ENCODE peak calls at places on chromosomes 1 and 21, in seven cellular contexts. L is activated CD4-positive, CD25-positive, alpha-beta regulatory T cell; G is foreskin fibroblast; H is neuronal stem cell; S is DMS153; C is effector CD8-positive, alpha-beta T cell; D is B cell. R is an unnamed sample.

GRCh38 chr1:170886460-170886859 is 48.9 kb upstream of the MROH9 start:
- DNase-seq in C (no peak), G (no peak), L (no peak), D (no peak), S (no peak), H (no peak), R (no peak)

GRCh38 chr21:14453964-14454641 is 71.2 kb upstream of the HSPA13 start:
- DNase-seq in D (no peak), G (no peak), S (no peak), C (no peak), L (no peak), H (no peak), R (no peak)

GRCh38 chr1:8910914-8911313 is 32.4 kb upstream of the ENO1 start:
- DNase-seq in L (no peak), H (no peak), D (no peak), C (no peak), G (peak; percentile 25), S (peak; percentile 81), R (no peak)

GRCh38 chr1:11053758-11054137 is 6.1 kb downstream of the SRM start:
- DNase-seq in G (peak; percentile 64), S (no peak), H (no peak), C (no peak), L (no peak), D (peak; percentile 30), R (peak; percentile 19)

GRCh38 chr1:246155923-246156322 is 351.2 kb downstream of the SMYD3 start:
- DNase-seq in C (no peak), H (no peak), D (no peak), S (no peak), L (no peak), G (peak; percentile 74), R (no peak)

GRCh38 chr21:14977814-14978213 is 87.0 kb downstream of the NRIP1 start:
- DNase-seq in H (no peak), D (no peak), C (no peak), L (no peak), S (no peak), G (no peak), R (no peak)

GRCh38 chr1:15938628-15939161 is 37.2 kb downstream of the ZBTB17 start:
- DNase-seq in L (no peak), D (no peak), C (no peak), S (no peak), G (no peak), H (no peak), R (no peak)

GRCh38 chr1:25550155-25550506 is 6.7 kb downstream of the LDLRAP1 start:
- DNase-seq in D (no peak), S (no peak), G (peak; percentile 34), C (no peak), H (no peak), L (no peak), R (no peak)

GRCh38 chr1:205493241-205494085 is 11.0 kb upstream of the CDK18 start:
- DNase-seq in H (no peak), C (no peak), D (no peak), G (peak; percentile 66), L (no peak), S (no peak), R (peak; percentile 34)

GRCh38 chr1:11562664-11563063 is 83.7 kb downstream of the DISP3 start:
- DNase-seq in L (no peak), G (no peak), S (no peak), C (no peak), D (no peak), H (no peak), R (no peak)

GRCh38 chr1:228849011-228849541 is 113.8 kb downstream of the RHOU start:
- DNase-seq in C (no peak), S (peak; percentile 61), L (no peak), D (no peak), H (no peak), G (no peak), R (no peak)

GRCh38 chr1:60281360-60281932 is 207.9 kb upstream of the C1orf87 start:
- DNase-seq in C (no peak), L (no peak), S (peak; percentile 91), H (peak; percentile 61), D (no peak), G (peak; percentile 84), R (peak; percentile 23)

GRCh38 chr1:6686294-6686693 is 15.3 kb downstream of the DNAJC11 start:
- DNase-seq in H (no peak), L (no peak), D (no peak), S (no peak), G (peak; percentile 26), C (no peak), R (no peak)

GRCh38 chr1:23370744-23371710 is 1.4 kb upstream of the ZNF436 start:
- DNase-seq in S (no peak), L (no peak), D (no peak), G (peak; percentile 26), C (no peak), H (peak; percentile 97), R (peak; percentile 70)

GRCh38 chr21:46184625-46185555 is 631 bp upstream of the SPATC1L start:
- DNase-seq in H (peak; percentile 95), C (peak; percentile 76), L (peak; percentile 61), G (peak; percentile 91), S (peak; percentile 36), D (peak; percentile 80), R (peak; percentile 83)

GRCh38 chr1:240169188-240169587 is 77.5 kb downstream of the FMN2 start:
- DNase-seq in H (no peak), C (no peak), L (no peak), D (no peak), G (peak; percentile 71), S (no peak), R (no peak)

GRCh38 chr1:12598914-12599463 is 19.0 kb downstream of the DHRS3 start:
- DNase-seq in S (no peak), D (no peak), H (no peak), G (no peak), L (no peak), C (no peak), R (no peak)

GRCh38 chr1:174367892-174368291 is 79.9 kb upstream of the GPR52 start:
- DNase-seq in C (no peak), H (no peak), S (no peak), G (no peak), L (no peak), D (no peak), R (no peak)

GRCh38 chr1:43973981-43974442 is 748 bp upstream of the ATP6V0B start:
- DNase-seq in S (no peak), C (no peak), G (no peak), D (no peak), H (no peak), L (no peak), R (no peak)

GRCh38 chr1:81232505-81232904 is 568.2 kb upstream of the ADGRL2 start:
- DNase-seq in D (no peak), G (peak; percentile 77), H (no peak), L (no peak), C (no peak), S (no peak), R (no peak)

GRCh38 chr1:218472885-218473284 is 127.7 kb downstream of the TGFB2 start:
- DNase-seq in G (no peak), D (no peak), H (no peak), C (no peak), S (no peak), L (no peak), R (no peak)